ENCODE peak calls at places on chromosome 2, in eight cellular contexts. W is GM12864, E is hippocampal formation, T is NCI-H146, Z is T-helper 9 cell, A is activated B cell treated with CpG ODN at 0.5 μM for 24 hours, Q is LoVo, R is RPMI8226. U is an unnamed sample.

GRCh38 chr2:28449489-28450395 is 46.1 kb upstream of the PLB1 start:
- DNase-seq in T (no peak), W (no peak), A (no peak), E (no peak), Z (no peak), R (no peak), Q (peak; percentile 42), U (no peak)

GRCh38 chr2:10931710-10932255 is 20.0 kb downstream of the KCNF1 start:
- DNase-seq in Q (peak; percentile 32), R (no peak), Z (no peak), T (no peak), A (no peak), E (no peak), W (no peak), U (peak; percentile 78)

GRCh38 chr2:241389697-241390096 is 33.6 kb downstream of the FARP2 start:
- DNase-seq in R (no peak), Q (no peak), Z (no peak), W (no peak), T (no peak), A (no peak), E (no peak), U (no peak)

GRCh38 chr2:180743412-180743811 is 237.0 kb upstream of the UBE2E3 start:
- DNase-seq in Z (no peak), R (no peak), A (no peak), T (no peak), W (no peak), E (no peak), Q (no peak), U (no peak)

GRCh38 chr2:168706806-168707205 is 95.6 kb upstream of the NOSTRIN start:
- DNase-seq in Z (no peak), A (no peak), R (no peak), W (no peak), E (no peak), Q (no peak), T (no peak), U (no peak)

GRCh38 chr2:21256006-21256405 is 132.2 kb downstream of the TDRD15 start:
- DNase-seq in A (no peak), R (peak; percentile 4), Q (no peak), T (no peak), Z (no peak), E (peak; percentile 89), W (no peak), U (no peak)

GRCh38 chr2:46850742-46851141 is 64.9 kb downstream of the MCFD2 start:
- DNase-seq in A (no peak), T (no peak), Q (no peak), W (no peak), E (no peak), Z (no peak), R (no peak), U (no peak)

GRCh38 chr2:203681978-203682377 is 24.5 kb upstream of the CD28 start:
- DNase-seq in A (no peak), Q (no peak), T (no peak), Z (no peak), R (no peak), E (no peak), W (no peak), U (no peak)

GRCh38 chr2:141601511-141602152 is 529.2 kb downstream of the LRP1B start:
- DNase-seq in Z (no peak), T (no peak), A (no peak), W (no peak), Q (no peak), R (no peak), E (no peak), U (no peak)

GRCh38 chr2:165874445-165875039 is 79.0 kb downstream of the TTC21B start:
- DNase-seq in T (peak; percentile 40), W (peak; percentile 55), Z (no peak), R (peak; percentile 65), A (no peak), E (no peak), Q (peak; percentile 47), U (no peak)

GRCh38 chr2:240704651-240705050 is 13.0 kb downstream of the AQP12A start:
- DNase-seq in W (no peak), R (no peak), A (no peak), E (no peak), T (no peak), Q (no peak), Z (peak; percentile 15), U (no peak)

GRCh38 chr2:232230557-232230956 is 148.0 kb upstream of the ALPP start:
- DNase-seq in T (no peak), E (no peak), R (peak; percentile 36), Q (no peak), Z (no peak), A (no peak), W (no peak), U (no peak)

GRCh38 chr2:41922177-41922576 is 125.6 kb upstream of the PKDCC start:
- DNase-seq in R (no peak), A (no peak), E (no peak), T (no peak), Q (peak; percentile 62), Z (no peak), W (no peak), U (no peak)

GRCh38 chr2:59713577-59713976 is 839.9 kb downstream of the BCL11A start:
- DNase-seq in W (no peak), E (no peak), A (no peak), Q (no peak), Z (no peak), R (peak; percentile 28), T (no peak), U (no peak)

U was measured in osteocyte.